ENCODE peak calls at places on chromosomes 6 and 20, in five cellular contexts. S, L, O, I and H are unnamed samples.
A peak's percentile ranks its signal among the peaks of the same experiment; 100 is the strongest.

GRCh38 chr20:61328906-61329558 is 77.0 kb downstream of the CDH4 start:
- DNase-seq in S (no peak), L (peak; percentile 33), O (no peak), I (no peak), H (peak; percentile 94)

GRCh38 chr6:98142839-98143238 is 691.5 kb upstream of the POU3F2 start:
- DNase-seq in S (no peak), L (no peak), O (no peak), I (no peak), H (peak; percentile 52)

GRCh38 chr20:19909696-19910095 is 107.5 kb upstream of the NAA20 start:
- DNase-seq in S (no peak), L (peak; percentile 89), O (no peak), I (peak; percentile 57), H (no peak)

GRCh38 chr20:63100926-63101699 is 94.3 kb upstream of the BHLHE23 start:
- DNase-seq in S (no peak), L (peak; percentile 9), O (peak; percentile 37), I (peak; percentile 41), H (peak; percentile 78)

GRCh38 chr6:84728602-84729001 is 35.8 kb downstream of the TBX18 start:
- DNase-seq in S (no peak), L (no peak), O (no peak), I (no peak), H (no peak)

GRCh38 chr6:90502866-90503407 is 83.9 kb downstream of the MAP3K7 start:
- DNase-seq in S (no peak), L (no peak), O (no peak), I (no peak), H (no peak)

GRCh38 chr6:146408583-146408982 is 135.1 kb upstream of the RAB32 start:
- DNase-seq in S (no peak), L (no peak), O (no peak), I (no peak), H (no peak)

GRCh38 chr6:153024401-153025017 is 22.0 kb upstream of the MTRF1L start:
- DNase-seq in S (peak; percentile 38), L (no peak), O (no peak), I (peak; percentile 61), H (no peak)

GRCh38 chr6:33630014-33630413 is 8.9 kb downstream of the ITPR3 start:
- DNase-seq in S (no peak), L (no peak), O (no peak), I (no peak), H (no peak)

GRCh38 chr6:52551483-52552277 is 25.2 kb downstream of the TRAM2 start:
- DNase-seq in S (peak; percentile 85), L (peak; percentile 66), O (no peak), I (no peak), H (no peak)

GRCh38 chr20:37624963-37625362 is 68.9 kb upstream of the CTNNBL1 start:
- DNase-seq in S (no peak), L (no peak), O (no peak), I (no peak), H (no peak)

GRCh38 chr6:164085086-164085485 is 670.6 kb downstream of the QKI start:
- DNase-seq in S (no peak), L (peak; percentile 45), O (peak; percentile 74), I (no peak), H (no peak)

GRCh38 chr20:36919715-36920333 is 31.7 kb downstream of the SAMHD1 start:
- DNase-seq in S (peak; percentile 23), L (no peak), O (peak; percentile 42), I (peak; percentile 39), H (no peak)

GRCh38 chr6:80769101-80769500 is 662.6 kb downstream of the BCKDHB start:
- DNase-seq in S (no peak), L (no peak), O (no peak), I (no peak), H (no peak)

GRCh38 chr6:31202259-31203166 is 32.0 kb upstream of the POU5F1 start:
- DNase-seq in S (no peak), L (no peak), O (no peak), I (peak; percentile 54), H (no peak)

GRCh38 chr20:25987073-25987927 is 290.6 kb upstream of the ZNF337 start:
- DNase-seq in S (peak; percentile 37), L (peak; percentile 61), O (no peak), I (no peak), H (no peak)